ENCODE peak calls at places on chromosome 7, in four cellular contexts. G, O, Y and M are unnamed samples.

GRCh38 chr7:64888561-64888900 is 14.5 kb upstream of the ZNF273 start:
- DNase-seq in O (peak), Y (no peak), G (no peak), M (peak)

GRCh38 chr7:27198138-27198841 is 1.6 kb downstream of the HOXA13 start:
- DNase-seq in Y (no peak), O (peak), G (no peak), M (no peak)

GRCh38 chr7:22597845-22598244 is 97.9 kb upstream of the STEAP1B start:
- DNase-seq in O (no peak), Y (no peak), G (no peak), M (no peak)

GRCh38 chr7:11458736-11459483 is 373.1 kb downstream of the THSD7A start:
- DNase-seq in Y (no peak), G (no peak), O (no peak), M (no peak)

GRCh38 chr7:153170287-153170686 is 410.7 kb downstream of the ACTR3B start:
- DNase-seq in O (no peak), G (no peak), Y (no peak), M (no peak)

GRCh38 chr7:116030626-116031276 is at the start of gene TFEC:
- DNase-seq in Y (no peak), G (no peak), O (no peak), M (no peak)

GRCh38 chr7:134660242-134660785 is 13.7 kb downstream of the BPGM start:
- DNase-seq in Y (peak), O (no peak), G (no peak), M (no peak)

GRCh38 chr7:87600130-87601124 is at the start of gene ABCB1:
- DNase-seq in G (peak), Y (no peak), O (peak), M (peak)

GRCh38 chr7:1192171-1192676 is 32.2 kb upstream of the ZFAND2A start:
- DNase-seq in G (no peak), Y (no peak), O (no peak), M (no peak)

GRCh38 chr7:44559485-44559884 is 14.2 kb downstream of the DDX56 start:
- DNase-seq in O (no peak), Y (no peak), G (no peak), M (no peak)

GRCh38 chr7:131826960-131827359 is 270.5 kb upstream of the PODXL start:
- DNase-seq in O (no peak), Y (no peak), G (no peak), M (no peak)

GRCh38 chr7:4832711-4833110 is 29.1 kb downstream of the PAPOLB start:
- DNase-seq in Y (no peak), G (no peak), O (no peak), M (no peak)

GRCh38 chr7:116249969-116250553 is 39.7 kb downstream of the TES start:
- DNase-seq in O (peak), Y (peak), G (no peak), M (no peak)

GRCh38 chr7:144037414-144038096 is 11.2 kb upstream of the OR2A5 start:
- DNase-seq in Y (no peak), G (no peak), O (no peak), M (no peak)

GRCh38 chr7:21352540-21353387 is 75.1 kb upstream of the SP4 start:
- DNase-seq in O (no peak), Y (no peak), G (peak), M (no peak)

GRCh38 chr7:3013975-3014792 is 29.5 kb downstream of the CARD11 start:
- DNase-seq in G (no peak), Y (no peak), O (no peak), M (no peak)
- TF ChIP-seq TAF1 in G (no peak), Y (no peak), O (no peak), M (no peak)

GRCh38 chr7:17427924-17428323 is 129.5 kb downstream of the AHR start:
- DNase-seq in O (no peak), G (no peak), Y (no peak), M (no peak)

GRCh38 chr7:17434841-17435692 is 136.6 kb downstream of the AHR start:
- DNase-seq in O (no peak), G (no peak), Y (no peak), M (no peak)

GRCh38 chr7:17432793-17433192 is 134.3 kb downstream of the AHR start:
- DNase-seq in G (no peak), Y (no peak), O (no peak), M (no peak)

GRCh38 chr7:17434191-17434590 is 135.7 kb downstream of the AHR start:
- DNase-seq in G (no peak), O (no peak), Y (no peak), M (no peak)

GRCh38 chr7:17429579-17429978 is 131.1 kb downstream of the AHR start:
- DNase-seq in Y (no peak), O (no peak), G (no peak), M (no peak)
- TF ChIP-seq POLR2AphosphoS5 in Y (no peak), O (no peak), G (no peak), M (no peak)

DNA sequence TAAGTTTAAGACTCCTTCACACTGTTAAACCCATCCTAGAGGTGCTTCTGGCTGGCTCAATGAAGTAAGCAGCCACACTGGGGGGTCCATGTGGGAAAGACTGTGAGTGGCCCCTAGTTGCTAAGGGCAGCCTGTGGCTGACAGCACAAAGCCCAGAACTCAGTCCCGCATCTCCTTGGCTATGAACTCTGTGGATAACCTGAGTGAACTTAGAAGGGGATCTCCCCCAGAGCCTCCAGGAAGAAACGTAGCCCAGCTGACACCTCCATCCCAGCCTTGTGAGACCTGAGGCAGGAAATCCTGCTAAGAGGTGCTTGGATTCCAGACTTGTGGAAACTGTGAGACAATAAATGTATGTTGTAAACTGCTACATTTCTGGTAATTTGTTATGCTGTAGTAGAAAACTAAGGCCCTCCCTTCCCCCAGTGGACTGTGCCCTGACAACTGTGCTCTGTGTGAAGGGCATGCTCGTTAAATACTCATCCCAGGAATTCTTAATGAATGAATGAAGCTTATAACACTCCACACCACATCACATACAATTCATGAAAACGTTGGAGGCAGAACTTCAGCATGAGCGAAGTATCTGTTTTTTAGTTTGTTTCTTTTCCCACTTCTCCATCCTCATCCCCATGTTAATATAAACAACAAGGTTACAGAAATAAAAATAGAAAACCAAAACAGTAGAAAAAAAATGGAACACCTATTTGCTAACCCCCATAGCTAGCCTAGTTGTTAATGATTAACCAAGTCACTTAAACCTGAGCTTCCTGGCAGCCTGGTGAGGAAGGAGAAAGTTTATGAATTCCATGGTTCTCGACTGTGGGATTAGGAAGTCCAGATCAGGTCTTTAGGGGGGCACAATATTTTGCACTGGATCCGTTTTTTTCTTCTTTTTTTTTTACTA is 36.8 kb upstream of the AOAH start:
- DNase-seq in G (no peak), Y (no peak), O (no peak), M (no peak)
- TF ChIP-seq POLR2A in G (no peak), Y (no peak), O (no peak), M (no peak)

DNA sequence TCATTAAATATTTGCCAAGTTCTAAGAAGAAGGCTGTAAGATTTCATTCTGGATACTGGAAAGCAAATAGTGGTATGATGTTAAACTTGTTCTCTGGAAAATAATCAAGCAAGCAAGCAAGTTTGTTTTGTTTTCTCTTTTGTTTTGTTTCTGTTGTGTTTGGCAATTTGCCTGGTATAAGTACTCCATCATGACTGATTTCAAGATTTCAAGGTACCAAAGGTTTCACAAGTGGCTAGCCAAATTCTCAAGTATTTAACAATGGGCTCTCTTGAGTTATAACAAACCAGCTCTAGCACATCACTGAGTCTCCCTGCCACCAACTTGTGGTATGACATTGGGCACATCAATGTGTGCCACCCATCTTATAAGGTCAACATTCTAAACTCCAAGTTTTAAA is 151.7 kb upstream of the IGFBP3 start:
- DNase-seq in Y (no peak), G (no peak), O (no peak), M (no peak)
- TF ChIP-seq TAF1 in Y (no peak), G (no peak), O (no peak), M (no peak)

DNA sequence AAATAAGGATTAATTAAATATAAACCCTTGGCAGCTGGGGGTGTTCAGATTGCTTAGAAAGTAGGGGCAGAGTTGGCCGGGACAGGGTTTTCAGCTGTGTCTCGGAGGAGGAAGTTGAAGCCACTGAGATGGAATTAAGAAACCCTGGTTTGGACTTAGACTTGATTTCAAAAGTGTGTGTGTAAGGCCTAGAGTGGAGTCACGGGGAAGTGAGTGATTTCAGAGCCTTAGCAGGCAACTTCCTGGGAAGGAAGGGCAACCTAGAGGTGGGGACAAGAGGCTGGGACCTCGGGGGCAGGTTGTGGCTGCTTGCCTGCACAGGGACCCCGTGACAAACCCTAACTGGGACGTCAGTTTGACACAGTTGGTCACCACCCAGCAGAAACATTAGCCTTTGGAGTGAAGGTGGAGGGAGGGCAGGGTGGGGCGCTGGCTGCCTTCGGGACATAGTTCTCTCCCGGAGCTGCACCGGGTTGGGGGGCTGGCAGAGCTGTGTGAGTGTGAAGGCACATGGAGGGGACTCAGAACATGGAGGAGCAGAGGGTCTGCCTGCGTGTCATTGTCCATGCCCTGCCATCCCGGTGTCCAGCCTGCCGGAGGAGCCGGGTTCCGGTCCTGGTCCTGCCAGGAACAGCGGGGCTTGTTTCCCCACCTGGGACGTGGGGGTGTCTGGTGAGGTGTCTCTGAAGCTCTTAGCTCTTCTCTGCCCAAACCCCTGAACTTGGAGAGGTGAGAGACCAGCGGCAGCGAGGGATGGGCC is 1.8 kb downstream of the BRI3 start:
- DNase-seq in Y (no peak), G (no peak), O (no peak), M (no peak)
- TF ChIP-seq POLR2AphosphoS5 in Y (no peak), G (no peak), O (no peak), M (no peak)

GRCh38 chr7:155644178-155644970 is at the start of gene RBM33:
- DNase-seq in G (peak), Y (peak), O (peak), M (peak)
- TF ChIP-seq POLR2A in G (peak), Y (peak), O (peak), M (peak)

GRCh38 chr7:90536449-90536848 is 59.7 kb upstream of the CDK14 start:
- DNase-seq in G (no peak), O (no peak), Y (no peak), M (no peak)
- TF ChIP-seq TAF1 in G (no peak), O (no peak), Y (no peak), M (no peak)

GRCh38 chr7:101856488-101857357 is 39.3 kb downstream of the CUX1 start:
- DNase-seq in Y (peak), O (no peak), G (peak), M (peak)
- TF ChIP-seq POLR2AphosphoS5 in Y (peak), O (no peak), G (peak), M (peak)